ENCODE peak calls at places on chromosomes 4 and X, in ten cellular contexts. O is stomach, G is breast epithelium, A is body of pancreas, S is K562, D is testis, V is HepG2, M is lower leg skin, F is H1, E is spleen. U is an unnamed sample.

GRCh38 chrX:9341305-9342201 is 123.3 kb upstream of the TBL1X start:
- DNase-seq in O (peak), G (no peak), A (peak), S (peak), D (peak), V (no peak), M (peak), F (no peak), E (peak), U (no peak)

GRCh38 chr4:159006202-159006601 is 96.7 kb upstream of the RAPGEF2 start:
- DNase-seq in O (no peak), G (no peak), A (no peak), S (no peak), D (no peak), V (peak), M (no peak), F (no peak), E (no peak), U (no peak)

GRCh38 chrX:118025193-118025592 is 91.4 kb downstream of the KLHL13 start:
- DNase-seq in O (no peak), G (no peak), A (no peak), S (no peak), D (no peak), V (no peak), M (no peak), F (no peak), E (no peak), U (no peak)

GRCh38 chr4:32010221-32010620 is 1290.1 kb downstream of the PCDH7 start:
- DNase-seq in O (no peak), G (no peak), A (no peak), S (peak), D (no peak), V (no peak), M (no peak), F (no peak), E (no peak), U (no peak)

GRCh38 chrX:45743081-45743533 is 542.4 kb upstream of the DIPK2B start:
- DNase-seq in O (no peak), G (no peak), A (no peak), S (peak), D (no peak), V (peak), M (no peak), F (no peak), E (no peak), U (no peak)

GRCh38 chr4:7021930-7022658 is 21.1 kb upstream of the TADA2B start:
- DNase-seq in O (no peak), G (no peak), A (no peak), S (no peak), D (no peak), V (no peak), M (no peak), F (no peak), E (peak), U (no peak)

GRCh38 chrX:123960956-123961267 is 594 bp upstream of the STAG2 start:
- DNase-seq in O (no peak), G (no peak), A (no peak), S (no peak), D (no peak), V (no peak), M (no peak), F (no peak), E (no peak), U (no peak)

GRCh38 chr4:109511414-109511813 is 48.6 kb upstream of the MCUB start:
- DNase-seq in O (no peak), G (no peak), A (no peak), S (no peak), D (no peak), V (no peak), M (no peak), F (no peak), E (no peak), U (no peak)

GRCh38 chr4:47315346-47315745 is 148.2 kb downstream of the COMMD8 start:
- DNase-seq in O (no peak), G (no peak), A (no peak), S (no peak), D (no peak), V (no peak), M (no peak), F (no peak), E (no peak), U (no peak)

GRCh38 chrX:52410439-52411394 is 41.9 kb downstream of the XAGE2 start:
- DNase-seq in O (no peak), G (no peak), A (no peak), S (no peak), D (no peak), V (no peak), M (no peak), F (no peak), E (no peak), U (no peak)

GRCh38 chr4:153655928-153656327 is 28.2 kb upstream of the TLR2 start:
- DNase-seq in O (peak), G (no peak), A (no peak), S (no peak), D (no peak), V (no peak), M (no peak), F (no peak), E (no peak), U (no peak)

GRCh38 chr4:16248605-16249004 is 22.3 kb upstream of the TAPT1 start:
- DNase-seq in O (no peak), G (no peak), A (no peak), S (no peak), D (no peak), V (peak), M (no peak), F (no peak), E (no peak), U (no peak)

GRCh38 chrX:41301438-41301824 is 32.5 kb upstream of the DDX3X start:
- DNase-seq in O (no peak), G (no peak), A (no peak), S (no peak), D (no peak), V (no peak), M (no peak), F (no peak), E (no peak), U (no peak)

GRCh38 chr4:104352211-104352610 is 142.5 kb downstream of the CXXC4 start:
- DNase-seq in O (no peak), G (no peak), A (no peak), S (no peak), D (no peak), V (peak), M (no peak), F (no peak), E (no peak), U (no peak)

GRCh38 chr4:24770111-24770584 is 25.2 kb upstream of the SOD3 start:
- DNase-seq in O (no peak), G (no peak), A (no peak), S (no peak), D (no peak), V (no peak), M (no peak), F (no peak), E (no peak), U (no peak)

GRCh38 chrX:9416562-9417319 is 48.1 kb upstream of the TBL1X start:
- DNase-seq in O (no peak), G (no peak), A (no peak), S (no peak), D (no peak), V (no peak), M (no peak), F (no peak), E (no peak), U (no peak)

GRCh38 chr4:6263541-6264540 is 5.8 kb upstream of the WFS1 start:
- DNase-seq in O (peak), G (no peak), A (no peak), S (peak), D (peak), V (peak), M (no peak), F (peak), E (peak), U (no peak)

GRCh38 chr4:83536649-83537352 is 893 bp downstream of the GPAT3 start:
- DNase-seq in O (no peak), G (no peak), A (no peak), S (no peak), D (no peak), V (no peak), M (no peak), F (no peak), E (no peak), U (no peak)

GRCh38 chr4:105149771-105150170 is 3.1 kb downstream of the TET2 start:
- DNase-seq in O (no peak), G (no peak), A (no peak), S (no peak), D (no peak), V (no peak), M (no peak), F (no peak), E (no peak), U (no peak)

GRCh38 chr4:151604238-151604637 is 156.6 kb downstream of the GATB start:
- DNase-seq in O (no peak), G (no peak), A (no peak), S (peak), D (no peak), V (no peak), M (no peak), F (no peak), E (no peak), U (no peak)

GRCh38 chr4:81811562-81812293 is 340.0 kb upstream of the RASGEF1B start:
- DNase-seq in O (no peak), G (no peak), A (no peak), S (no peak), D (no peak), V (no peak), M (no peak), F (no peak), E (no peak), U (no peak)

GRCh38 chr4:34289962-34290361 is 1954.4 kb downstream of the ARAP2 start:
- DNase-seq in O (no peak), G (no peak), A (no peak), S (no peak), D (no peak), V (no peak), M (no peak), F (no peak), E (no peak), U (no peak)

GRCh38 chr4:992297-993110 is 700 bp downstream of the SLC26A1 start:
- DNase-seq in O (peak), G (peak), A (peak), S (peak), D (no peak), V (peak), M (no peak), F (no peak), E (no peak), U (no peak)

GRCh38 chrX:151695583-151695930 is 299 bp downstream of the PRRG3 start:
- DNase-seq in O (no peak), G (no peak), A (no peak), S (no peak), D (no peak), V (no peak), M (no peak), F (no peak), E (no peak), U (no peak)

GRCh38 chr4:2462218-2462991 is 6.5 kb upstream of the RNF4 start:
- DNase-seq in O (peak), G (no peak), A (peak), S (peak), D (peak), V (peak), M (no peak), F (peak), E (peak), U (no peak)

GRCh38 chrX:70032797-70033196 is 16.9 kb downstream of the AWAT2 start:
- DNase-seq in O (no peak), G (no peak), A (no peak), S (no peak), D (no peak), V (no peak), M (no peak), F (no peak), E (no peak), U (no peak)

GRCh38 chrX:8731579-8732395 is at the start of gene ANOS1:
- DNase-seq in O (peak), G (peak), A (peak), S (no peak), D (peak), V (no peak), M (no peak), F (peak), E (peak), U (no peak)

GRCh38 chr4:188867796-188868195 is 728.6 kb downstream of the TRIML1 start:
- DNase-seq in O (no peak), G (no peak), A (no peak), S (no peak), D (no peak), V (no peak), M (no peak), F (no peak), E (no peak), U (no peak)

GRCh38 chr4:10951306-10951705 is 266.7 kb upstream of the CLNK start:
- DNase-seq in O (no peak), G (no peak), A (no peak), S (no peak), D (no peak), V (no peak), M (no peak), F (no peak), E (no peak), U (no peak)

GRCh38 chr4:166989886-166990285 is 244.4 kb downstream of the SPOCK3 start:
- DNase-seq in O (no peak), G (no peak), A (no peak), S (no peak), D (no peak), V (no peak), M (no peak), F (no peak), E (no peak), U (no peak)

GRCh38 chrX:103464774-103465117 is 54.5 kb downstream of the RAB40A start:
- DNase-seq in O (peak), G (peak), A (peak), S (peak), D (peak), V (peak), M (peak), F (peak), E (no peak), U (peak)

GRCh38 chrX:100409316-100410082 is 574 bp downstream of the PCDH19 start:
- DNase-seq in O (no peak), G (no peak), A (no peak), S (no peak), D (no peak), V (no peak), M (no peak), F (no peak), E (no peak), U (no peak)

GRCh38 chr4:185424905-185425599 is 712 bp downstream of the UFSP2 start:
- DNase-seq in O (no peak), G (no peak), A (no peak), S (peak), D (no peak), V (peak), M (no peak), F (no peak), E (no peak), U (no peak)

GRCh38 chr4:108035691-108036090 is 46.0 kb downstream of the HADH start:
- DNase-seq in O (no peak), G (no peak), A (no peak), S (no peak), D (no peak), V (no peak), M (no peak), F (no peak), E (no peak), U (no peak)

GRCh38 chr4:177127658-177128057 is 182.0 kb upstream of the NEIL3 start:
- DNase-seq in O (no peak), G (no peak), A (no peak), S (no peak), D (no peak), V (no peak), M (no peak), F (no peak), E (no peak), U (no peak)

GRCh38 chr4:85866508-85866907 is 391.6 kb downstream of the ARHGAP24 start:
- DNase-seq in O (no peak), G (no peak), A (no peak), S (no peak), D (no peak), V (no peak), M (no peak), F (no peak), E (no peak), U (no peak)

GRCh38 chr4:22237155-22237751 is 278.6 kb downstream of the ADGRA3 start:
- DNase-seq in O (peak), G (no peak), A (peak), S (peak), D (peak), V (peak), M (no peak), F (peak), E (peak), U (no peak)

GRCh38 chr4:26878729-26879415 is 18.2 kb downstream of the STIM2 start:
- DNase-seq in O (no peak), G (no peak), A (no peak), S (no peak), D (no peak), V (no peak), M (no peak), F (no peak), E (no peak), U (no peak)

GRCh38 chr4:76748649-76749048 is 149.3 kb downstream of the SOWAHB start:
- DNase-seq in O (peak), G (no peak), A (peak), S (peak), D (no peak), V (peak), M (no peak), F (no peak), E (no peak), U (no peak)

GRCh38 chrX:39577206-39577605 is 520.6 kb downstream of the BCOR start:
- DNase-seq in O (no peak), G (no peak), A (no peak), S (no peak), D (peak), V (no peak), M (no peak), F (no peak), E (no peak), U (no peak)
- H3K4me3 ChIP-seq in O (no peak), G (no peak), A (no peak), S (no peak), D (no peak), V (no peak), M (no peak), F (no peak), E (no peak), U (no peak)

DNA sequence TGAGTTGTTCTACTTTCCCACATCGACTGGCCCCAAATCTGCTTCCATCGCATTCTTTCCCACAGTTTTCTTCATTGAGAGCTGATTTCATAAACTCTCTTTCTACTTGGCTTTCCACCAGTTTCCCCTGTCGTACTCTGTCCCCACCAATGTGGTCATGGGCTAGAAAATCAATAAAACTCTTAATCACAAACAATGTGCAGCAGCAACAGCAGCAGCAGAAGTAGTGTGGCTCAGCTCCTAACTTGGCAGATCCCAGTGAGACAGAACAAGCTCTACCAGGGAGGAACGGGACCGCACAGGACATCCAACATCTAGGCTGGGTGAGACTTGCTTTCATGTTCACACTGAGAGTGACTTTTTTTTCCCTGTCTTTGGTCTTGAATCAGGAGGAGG is 3.1 kb upstream of the SETD7 start:
- DNase-seq in O (no peak), G (no peak), A (peak), S (no peak), D (no peak), V (no peak), M (no peak), F (no peak), E (no peak), U (no peak)
- TF ChIP-seq POLR2A in O (no peak), G (no peak), A (peak), S (no peak), D (no peak), V (no peak), M (no peak), F (no peak), E (no peak), U (no peak)

DNA sequence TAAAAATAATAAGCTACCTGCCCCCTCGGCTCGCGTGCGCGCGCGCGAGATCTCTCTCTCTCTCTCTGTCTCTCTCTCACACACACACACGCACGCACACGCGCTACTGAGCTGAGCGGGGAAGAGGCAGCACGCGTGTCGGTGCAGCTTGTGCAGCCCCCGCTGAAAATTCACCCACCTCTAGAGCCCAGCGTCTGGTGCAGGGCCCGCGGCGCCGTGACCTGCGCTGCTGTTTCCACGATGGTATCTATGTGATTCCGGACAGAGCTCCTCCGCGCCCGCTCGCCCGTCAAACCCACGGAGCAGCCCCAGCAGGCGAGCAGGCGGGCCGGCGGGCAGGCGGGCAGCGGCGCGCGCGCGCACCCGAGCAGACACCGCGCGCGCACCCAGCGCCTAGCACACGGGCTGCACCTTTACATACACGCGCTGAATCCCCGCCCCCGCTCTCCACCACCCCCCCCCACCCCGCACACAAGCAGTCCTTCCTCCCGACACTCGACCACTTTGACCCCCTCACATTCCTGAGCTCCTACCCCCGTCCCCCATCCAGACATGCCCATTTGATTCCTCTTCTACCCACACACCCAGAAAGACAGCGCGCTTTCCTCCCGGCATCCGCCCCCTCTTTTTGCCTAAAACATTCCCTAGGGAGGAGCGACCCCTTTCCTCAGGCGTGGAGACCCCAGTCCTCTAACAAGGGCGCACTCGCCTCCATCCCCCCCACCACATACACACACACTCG is 1.0 kb downstream of the SLITRK4 start:
- DNase-seq in O (no peak), G (no peak), A (peak), S (no peak), D (peak), V (no peak), M (no peak), F (no peak), E (no peak), U (no peak)
- H3K4me3 ChIP-seq in O (peak), G (peak), A (peak), S (no peak), D (peak), V (no peak), M (no peak), F (peak), E (no peak), U (peak)

GRCh38 chrX:40154853-40155616 is 57.3 kb upstream of the BCOR start:
- DNase-seq in O (peak), G (no peak), A (peak), S (peak), D (peak), V (peak), M (no peak), F (peak), E (peak), U (no peak)

GRCh38 chrX:40152706-40153334 is 55.1 kb upstream of the BCOR start:
- DNase-seq in O (peak), G (no peak), A (peak), S (no peak), D (no peak), V (no peak), M (no peak), F (no peak), E (peak), U (no peak)

GRCh38 chrX:40152173-40152705 is 54.5 kb upstream of the BCOR start:
- DNase-seq in O (peak), G (no peak), A (no peak), S (peak), D (no peak), V (no peak), M (no peak), F (peak), E (peak), U (no peak)

GRCh38 chrX:40154229-40154852 is 56.6 kb upstream of the BCOR start:
- DNase-seq in O (no peak), G (no peak), A (no peak), S (peak), D (no peak), V (peak), M (no peak), F (peak), E (no peak), U (no peak)

GRCh38 chrX:40153335-40154221 is 55.8 kb upstream of the BCOR start:
- DNase-seq in O (peak), G (no peak), A (peak), S (peak), D (no peak), V (no peak), M (no peak), F (peak), E (peak), U (no peak)
- TF ChIP-seq POLR2A in O (peak), G (no peak), A (peak), S (peak), D (no peak), V (no peak), M (no peak), F (no peak), E (no peak), U (no peak)

U was measured in suprapubic skin.